ENCODE peak calls at places on chromosomes 12 and 14, in four cellular contexts. One of them, this sample, is unnamed.

GRCh38 chr12:9711664-9712063 is 21.2 kb downstream of the CLECL1 start:
- DNase-seq in prostate gland: no peak
- DNase-seq in Caco-2: no peak
- DNase-seq in dorsolateral prefrontal cortex: no peak
- DNase-seq in this sample: no peak

GRCh38 chr14:46322730-46323425 is 328.7 kb downstream of the RPL10L start:
- DNase-seq in prostate gland: no peak
- DNase-seq in Caco-2: no peak
- DNase-seq in dorsolateral prefrontal cortex: no peak
- DNase-seq in this sample: no peak

GRCh38 chr14:104460920-104461651 is 118.5 kb upstream of the C14orf180 start:
- DNase-seq in prostate gland: no peak
- DNase-seq in Caco-2: no peak
- DNase-seq in dorsolateral prefrontal cortex: no peak
- DNase-seq in this sample: peak

GRCh38 chr14:96962337-96962736 is 165.2 kb downstream of the VRK1 start:
- DNase-seq in prostate gland: no peak
- DNase-seq in Caco-2: no peak
- DNase-seq in dorsolateral prefrontal cortex: no peak
- DNase-seq in this sample: peak

GRCh38 chr12:75315518-75315917 is 14.6 kb downstream of the CAPS2 start:
- DNase-seq in prostate gland: no peak
- DNase-seq in Caco-2: no peak
- DNase-seq in dorsolateral prefrontal cortex: no peak
- DNase-seq in this sample: no peak

GRCh38 chr12:62552906-62553556 is 86.4 kb downstream of the MON2 start:
- DNase-seq in prostate gland: no peak
- DNase-seq in Caco-2: no peak
- DNase-seq in dorsolateral prefrontal cortex: no peak
- DNase-seq in this sample: no peak

GRCh38 chr12:113462880-113463745 is 8.6 kb downstream of the LHX5 start:
- DNase-seq in prostate gland: no peak
- DNase-seq in Caco-2: no peak
- DNase-seq in dorsolateral prefrontal cortex: no peak
- DNase-seq in this sample: no peak

GRCh38 chr12:62799126-62799736 is 135.7 kb downstream of the PPM1H start:
- DNase-seq in prostate gland: peak
- DNase-seq in Caco-2: peak
- DNase-seq in dorsolateral prefrontal cortex: no peak
- DNase-seq in this sample: peak

GRCh38 chr12:51845451-51845850 is 3.1 kb downstream of the FIGNL2 start:
- DNase-seq in prostate gland: no peak
- DNase-seq in Caco-2: no peak
- DNase-seq in dorsolateral prefrontal cortex: no peak
- DNase-seq in this sample: no peak

GRCh38 chr12:65948320-65949008 is 124.2 kb downstream of the HMGA2 start:
- DNase-seq in prostate gland: peak
- DNase-seq in Caco-2: no peak
- DNase-seq in dorsolateral prefrontal cortex: peak
- DNase-seq in this sample: peak

GRCh38 chr14:103819503-103820307 is 27.7 kb downstream of the PPP1R13B start:
- DNase-seq in prostate gland: peak
- DNase-seq in Caco-2: no peak
- DNase-seq in dorsolateral prefrontal cortex: no peak
- DNase-seq in this sample: peak

GRCh38 chr12:14643247-14643646 is 53.2 kb downstream of the GUCY2C start:
- DNase-seq in prostate gland: no peak
- DNase-seq in Caco-2: no peak
- DNase-seq in dorsolateral prefrontal cortex: no peak
- DNase-seq in this sample: no peak

GRCh38 chr14:80634106-80634758 is 307.3 kb downstream of the CEP128 start:
- DNase-seq in prostate gland: no peak
- DNase-seq in Caco-2: no peak
- DNase-seq in dorsolateral prefrontal cortex: no peak
- DNase-seq in this sample: no peak

GRCh38 chr12:90250041-90250440 is 541.4 kb upstream of the ATP2B1 start:
- DNase-seq in prostate gland: peak
- DNase-seq in Caco-2: no peak
- DNase-seq in dorsolateral prefrontal cortex: no peak
- DNase-seq in this sample: no peak

GRCh38 chr12:126163984-126164383 is 1098.7 kb downstream of the AACS start:
- DNase-seq in prostate gland: peak
- DNase-seq in Caco-2: no peak
- DNase-seq in dorsolateral prefrontal cortex: no peak
- DNase-seq in this sample: peak

GRCh38 chr12:71397433-71397954 is 42.1 kb upstream of the LGR5 start:
- DNase-seq in prostate gland: no peak
- DNase-seq in Caco-2: no peak
- DNase-seq in dorsolateral prefrontal cortex: no peak
- DNase-seq in this sample: no peak

GRCh38 chr12:57631566-57632368 is 1.2 kb downstream of the B4GALNT1 start:
- DNase-seq in prostate gland: peak
- DNase-seq in Caco-2: no peak
- DNase-seq in dorsolateral prefrontal cortex: no peak
- DNase-seq in this sample: no peak

GRCh38 chr12:50049254-50050118 is 7.9 kb upstream of the ASIC1 start:
- DNase-seq in prostate gland: no peak
- DNase-seq in Caco-2: no peak
- DNase-seq in dorsolateral prefrontal cortex: no peak
- DNase-seq in this sample: no peak

GRCh38 chr12:32033411-32033810 is 73.2 kb upstream of the BICD1 start:
- DNase-seq in prostate gland: no peak
- DNase-seq in Caco-2: no peak
- DNase-seq in dorsolateral prefrontal cortex: no peak
- DNase-seq in this sample: no peak

GRCh38 chr12:92185052-92185451 is 39.4 kb upstream of the BTG1 start:
- DNase-seq in prostate gland: no peak
- DNase-seq in Caco-2: no peak
- DNase-seq in dorsolateral prefrontal cortex: no peak
- DNase-seq in this sample: no peak

GRCh38 chr12:1811281-1811947 is 9.0 kb upstream of the LRTM2 start:
- DNase-seq in prostate gland: no peak
- DNase-seq in Caco-2: no peak
- DNase-seq in dorsolateral prefrontal cortex: no peak
- DNase-seq in this sample: no peak

GRCh38 chr12:24198070-24198469 is 248.6 kb upstream of the SOX5 start:
- DNase-seq in prostate gland: no peak
- DNase-seq in Caco-2: no peak
- DNase-seq in dorsolateral prefrontal cortex: no peak
- DNase-seq in this sample: no peak

GRCh38 chr12:3285570-3285969 is 205.4 kb upstream of the PRMT8 start:
- DNase-seq in prostate gland: no peak
- DNase-seq in Caco-2: no peak
- DNase-seq in dorsolateral prefrontal cortex: no peak
- DNase-seq in this sample: no peak
- H3K4me3 ChIP-seq in prostate gland: no peak
- H3K4me3 ChIP-seq in Caco-2: no peak
- H3K4me3 ChIP-seq in dorsolateral prefrontal cortex: no peak
- H3K4me3 ChIP-seq in this sample: no peak

GRCh38 chr12:67388331-67389163 is 119.4 kb downstream of the CAND1 start:
- DNase-seq in prostate gland: no peak
- DNase-seq in Caco-2: peak
- DNase-seq in dorsolateral prefrontal cortex: no peak
- DNase-seq in this sample: no peak
- TF ChIP-seq CTCF in prostate gland: peak
- TF ChIP-seq CTCF in Caco-2: peak
- TF ChIP-seq CTCF in dorsolateral prefrontal cortex: no peak
- TF ChIP-seq CTCF in this sample: no peak

GRCh38 chr14:21525571-21525970 is 575 bp downstream of the SALL2 start:
- DNase-seq in prostate gland: no peak
- DNase-seq in Caco-2: no peak
- DNase-seq in dorsolateral prefrontal cortex: no peak
- DNase-seq in this sample: peak
- H3K4me3 ChIP-seq in prostate gland: peak
- H3K4me3 ChIP-seq in Caco-2: peak
- H3K4me3 ChIP-seq in dorsolateral prefrontal cortex: peak
- H3K4me3 ChIP-seq in this sample: peak

GRCh38 chr12:101698782-101699347 is 1.4 kb downstream of the CHPT1 start:
- DNase-seq in prostate gland: no peak
- DNase-seq in Caco-2: no peak
- DNase-seq in dorsolateral prefrontal cortex: no peak
- DNase-seq in this sample: no peak
- TF ChIP-seq CTCF in prostate gland: peak
- TF ChIP-seq CTCF in Caco-2: peak
- TF ChIP-seq CTCF in dorsolateral prefrontal cortex: peak
- TF ChIP-seq CTCF in this sample: no peak

GRCh38 chr14:22866874-22867273 is 4.7 kb upstream of the LRP10 start:
- DNase-seq in prostate gland: no peak
- DNase-seq in Caco-2: no peak
- DNase-seq in dorsolateral prefrontal cortex: no peak
- DNase-seq in this sample: no peak
- H3K4me3 ChIP-seq in prostate gland: no peak
- H3K4me3 ChIP-seq in Caco-2: no peak
- H3K4me3 ChIP-seq in dorsolateral prefrontal cortex: no peak
- H3K4me3 ChIP-seq in this sample: no peak

GRCh38 chr12:103771466-103771865 is 69.6 kb downstream of the NT5DC3 start:
- DNase-seq in prostate gland: no peak
- DNase-seq in Caco-2: peak
- DNase-seq in dorsolateral prefrontal cortex: peak
- DNase-seq in this sample: peak

GRCh38 chr12:103765322-103765721 is 75.7 kb downstream of the NT5DC3 start:
- DNase-seq in prostate gland: no peak
- DNase-seq in Caco-2: no peak
- DNase-seq in dorsolateral prefrontal cortex: no peak
- DNase-seq in this sample: no peak

GRCh38 chr12:103769240-103769945 is 71.6 kb downstream of the NT5DC3 start:
- DNase-seq in prostate gland: no peak
- DNase-seq in Caco-2: no peak
- DNase-seq in dorsolateral prefrontal cortex: no peak
- DNase-seq in this sample: no peak

GRCh38 chr12:103766028-103766427 is 75.0 kb downstream of the NT5DC3 start:
- DNase-seq in prostate gland: no peak
- DNase-seq in Caco-2: no peak
- DNase-seq in dorsolateral prefrontal cortex: no peak
- DNase-seq in this sample: no peak

GRCh38 chr12:103768467-103769123 is 72.4 kb downstream of the NT5DC3 start:
- DNase-seq in prostate gland: no peak
- DNase-seq in Caco-2: no peak
- DNase-seq in dorsolateral prefrontal cortex: no peak
- DNase-seq in this sample: no peak
- TF ChIP-seq CTCF in prostate gland: no peak
- TF ChIP-seq CTCF in Caco-2: no peak
- TF ChIP-seq CTCF in dorsolateral prefrontal cortex: no peak
- TF ChIP-seq CTCF in this sample: no peak

This sample was measured in body of pancreas.